ENCODE peak calls at places on chromosomes 6 and 20, in ten cellular contexts. One of them, this sample, is unnamed.

GRCh38 chr6:45310118-45310788 is 17.9 kb upstream of the RUNX2 start:
- DNase-seq in stimulated activated CD4-positive, alpha-beta T cell treated with anti-CD3 and anti-CD28 coated beads, Interleukin-4, amount 100 ng/mL, for 1 hour: no peak
- DNase-seq in T-cell: peak
- DNase-seq in RPMI7951: no peak
- DNase-seq in NCI-H460: no peak
- DNase-seq in HTR-8/SVneo: no peak
- DNase-seq in NCI-H2171 treated with DMSO at 0.1 percent for 48 hours: no peak
- DNase-seq in activated CD8-positive, alpha-beta memory T cell treated with anti-CD3 and anti-CD28 coated beads, Interleukin-2, amount 50 U/mL, for 48 hours: no peak
- DNase-seq in IMR-90: no peak
- DNase-seq in 8988T: no peak
- DNase-seq in this sample: peak

GRCh38 chr6:127554435-127555006 is 22.5 kb upstream of the C6orf58 start:
- DNase-seq in RPMI7951: peak
- DNase-seq in NCI-H460: peak
- DNase-seq in T-cell: peak
- DNase-seq in HTR-8/SVneo: peak
- DNase-seq in activated CD8-positive, alpha-beta memory T cell treated with anti-CD3 and anti-CD28 coated beads, Interleukin-2, amount 50 U/mL, for 48 hours: no peak
- DNase-seq in IMR-90: peak
- DNase-seq in NCI-H2171 treated with DMSO at 0.1 percent for 48 hours: peak
- DNase-seq in 8988T: no peak
- DNase-seq in stimulated activated CD4-positive, alpha-beta T cell treated with anti-CD3 and anti-CD28 coated beads, Interleukin-4, amount 100 ng/mL, for 1 hour: peak
- DNase-seq in this sample: no peak

GRCh38 chr6:160041608-160042007 is 72.7 kb downstream of the IGF2R start:
- DNase-seq in IMR-90: peak
- DNase-seq in NCI-H460: no peak
- DNase-seq in activated CD8-positive, alpha-beta memory T cell treated with anti-CD3 and anti-CD28 coated beads, Interleukin-2, amount 50 U/mL, for 48 hours: no peak
- DNase-seq in RPMI7951: peak
- DNase-seq in 8988T: no peak
- DNase-seq in stimulated activated CD4-positive, alpha-beta T cell treated with anti-CD3 and anti-CD28 coated beads, Interleukin-4, amount 100 ng/mL, for 1 hour: no peak
- DNase-seq in HTR-8/SVneo: no peak
- DNase-seq in T-cell: no peak
- DNase-seq in NCI-H2171 treated with DMSO at 0.1 percent for 48 hours: no peak
- DNase-seq in this sample: no peak

GRCh38 chr20:34552569-34552968 is 5.9 kb upstream of the MAP1LC3A start:
- DNase-seq in NCI-H460: no peak
- DNase-seq in T-cell: no peak
- DNase-seq in activated CD8-positive, alpha-beta memory T cell treated with anti-CD3 and anti-CD28 coated beads, Interleukin-2, amount 50 U/mL, for 48 hours: no peak
- DNase-seq in IMR-90: no peak
- DNase-seq in stimulated activated CD4-positive, alpha-beta T cell treated with anti-CD3 and anti-CD28 coated beads, Interleukin-4, amount 100 ng/mL, for 1 hour: no peak
- DNase-seq in NCI-H2171 treated with DMSO at 0.1 percent for 48 hours: no peak
- DNase-seq in 8988T: no peak
- DNase-seq in RPMI7951: no peak
- DNase-seq in HTR-8/SVneo: no peak
- DNase-seq in this sample: no peak

GRCh38 chr20:41981746-41982145 is 363.6 kb upstream of the CHD6 start:
- DNase-seq in stimulated activated CD4-positive, alpha-beta T cell treated with anti-CD3 and anti-CD28 coated beads, Interleukin-4, amount 100 ng/mL, for 1 hour: no peak
- DNase-seq in activated CD8-positive, alpha-beta memory T cell treated with anti-CD3 and anti-CD28 coated beads, Interleukin-2, amount 50 U/mL, for 48 hours: no peak
- DNase-seq in 8988T: no peak
- DNase-seq in IMR-90: no peak
- DNase-seq in HTR-8/SVneo: no peak
- DNase-seq in NCI-H2171 treated with DMSO at 0.1 percent for 48 hours: no peak
- DNase-seq in RPMI7951: no peak
- DNase-seq in T-cell: no peak
- DNase-seq in NCI-H460: no peak
- DNase-seq in this sample: no peak

GRCh38 chr6:89955364-89955763 is 61.1 kb downstream of the GJA10 start:
- DNase-seq in T-cell: no peak
- DNase-seq in RPMI7951: no peak
- DNase-seq in 8988T: no peak
- DNase-seq in IMR-90: no peak
- DNase-seq in activated CD8-positive, alpha-beta memory T cell treated with anti-CD3 and anti-CD28 coated beads, Interleukin-2, amount 50 U/mL, for 48 hours: peak
- DNase-seq in NCI-H460: no peak
- DNase-seq in NCI-H2171 treated with DMSO at 0.1 percent for 48 hours: no peak
- DNase-seq in stimulated activated CD4-positive, alpha-beta T cell treated with anti-CD3 and anti-CD28 coated beads, Interleukin-4, amount 100 ng/mL, for 1 hour: no peak
- DNase-seq in HTR-8/SVneo: no peak
- DNase-seq in this sample: no peak

GRCh38 chr20:11924923-11925322 is 7.2 kb downstream of the BTBD3 start:
- DNase-seq in stimulated activated CD4-positive, alpha-beta T cell treated with anti-CD3 and anti-CD28 coated beads, Interleukin-4, amount 100 ng/mL, for 1 hour: no peak
- DNase-seq in NCI-H2171 treated with DMSO at 0.1 percent for 48 hours: no peak
- DNase-seq in HTR-8/SVneo: no peak
- DNase-seq in activated CD8-positive, alpha-beta memory T cell treated with anti-CD3 and anti-CD28 coated beads, Interleukin-2, amount 50 U/mL, for 48 hours: no peak
- DNase-seq in RPMI7951: no peak
- DNase-seq in T-cell: no peak
- DNase-seq in NCI-H460: no peak
- DNase-seq in IMR-90: no peak
- DNase-seq in 8988T: no peak
- DNase-seq in this sample: no peak

GRCh38 chr6:47079638-47080037 is 37.5 kb upstream of the ADGRF1 start:
- DNase-seq in RPMI7951: no peak
- DNase-seq in T-cell: no peak
- DNase-seq in NCI-H460: no peak
- DNase-seq in stimulated activated CD4-positive, alpha-beta T cell treated with anti-CD3 and anti-CD28 coated beads, Interleukin-4, amount 100 ng/mL, for 1 hour: no peak
- DNase-seq in HTR-8/SVneo: no peak
- DNase-seq in activated CD8-positive, alpha-beta memory T cell treated with anti-CD3 and anti-CD28 coated beads, Interleukin-2, amount 50 U/mL, for 48 hours: no peak
- DNase-seq in NCI-H2171 treated with DMSO at 0.1 percent for 48 hours: no peak
- DNase-seq in IMR-90: no peak
- DNase-seq in 8988T: no peak
- DNase-seq in this sample: no peak

GRCh38 chr6:44676826-44677433 is 289.4 kb downstream of the CDC5L start:
- DNase-seq in RPMI7951: no peak
- DNase-seq in activated CD8-positive, alpha-beta memory T cell treated with anti-CD3 and anti-CD28 coated beads, Interleukin-2, amount 50 U/mL, for 48 hours: no peak
- DNase-seq in T-cell: no peak
- DNase-seq in stimulated activated CD4-positive, alpha-beta T cell treated with anti-CD3 and anti-CD28 coated beads, Interleukin-4, amount 100 ng/mL, for 1 hour: no peak
- DNase-seq in NCI-H460: no peak
- DNase-seq in NCI-H2171 treated with DMSO at 0.1 percent for 48 hours: no peak
- DNase-seq in IMR-90: no peak
- DNase-seq in 8988T: no peak
- DNase-seq in HTR-8/SVneo: no peak
- DNase-seq in this sample: no peak

GRCh38 chr20:56358600-56359211 is at the start of gene FAM210B:
- DNase-seq in HTR-8/SVneo: peak
- DNase-seq in RPMI7951: peak
- DNase-seq in NCI-H2171 treated with DMSO at 0.1 percent for 48 hours: peak
- DNase-seq in activated CD8-positive, alpha-beta memory T cell treated with anti-CD3 and anti-CD28 coated beads, Interleukin-2, amount 50 U/mL, for 48 hours: peak
- DNase-seq in IMR-90: peak
- DNase-seq in stimulated activated CD4-positive, alpha-beta T cell treated with anti-CD3 and anti-CD28 coated beads, Interleukin-4, amount 100 ng/mL, for 1 hour: peak
- DNase-seq in 8988T: peak
- DNase-seq in T-cell: peak
- DNase-seq in NCI-H460: peak
- DNase-seq in this sample: peak

GRCh38 chr6:7243188-7243942 is 69.6 kb downstream of the SSR1 start:
- DNase-seq in activated CD8-positive, alpha-beta memory T cell treated with anti-CD3 and anti-CD28 coated beads, Interleukin-2, amount 50 U/mL, for 48 hours: no peak
- DNase-seq in NCI-H2171 treated with DMSO at 0.1 percent for 48 hours: peak
- DNase-seq in stimulated activated CD4-positive, alpha-beta T cell treated with anti-CD3 and anti-CD28 coated beads, Interleukin-4, amount 100 ng/mL, for 1 hour: no peak
- DNase-seq in T-cell: peak
- DNase-seq in IMR-90: peak
- DNase-seq in NCI-H460: peak
- DNase-seq in 8988T: no peak
- DNase-seq in RPMI7951: peak
- DNase-seq in HTR-8/SVneo: peak
- DNase-seq in this sample: peak

GRCh38 chr6:3222506-3223038 is 4.9 kb downstream of the TUBB2B start:
- DNase-seq in T-cell: no peak
- DNase-seq in activated CD8-positive, alpha-beta memory T cell treated with anti-CD3 and anti-CD28 coated beads, Interleukin-2, amount 50 U/mL, for 48 hours: no peak
- DNase-seq in NCI-H460: no peak
- DNase-seq in NCI-H2171 treated with DMSO at 0.1 percent for 48 hours: peak
- DNase-seq in stimulated activated CD4-positive, alpha-beta T cell treated with anti-CD3 and anti-CD28 coated beads, Interleukin-4, amount 100 ng/mL, for 1 hour: no peak
- DNase-seq in 8988T: no peak
- DNase-seq in RPMI7951: no peak
- DNase-seq in HTR-8/SVneo: no peak
- DNase-seq in IMR-90: no peak
- DNase-seq in this sample: no peak

GRCh38 chr6:30881987-30882763 is 2.1 kb upstream of the DDR1 start:
- DNase-seq in T-cell: no peak
- DNase-seq in HTR-8/SVneo: peak
- DNase-seq in NCI-H2171 treated with DMSO at 0.1 percent for 48 hours: peak
- DNase-seq in stimulated activated CD4-positive, alpha-beta T cell treated with anti-CD3 and anti-CD28 coated beads, Interleukin-4, amount 100 ng/mL, for 1 hour: no peak
- DNase-seq in NCI-H460: no peak
- DNase-seq in RPMI7951: no peak
- DNase-seq in activated CD8-positive, alpha-beta memory T cell treated with anti-CD3 and anti-CD28 coated beads, Interleukin-2, amount 50 U/mL, for 48 hours: no peak
- DNase-seq in 8988T: no peak
- DNase-seq in IMR-90: peak
- DNase-seq in this sample: no peak

GRCh38 chr6:48834706-48835105 is 628.3 kb downstream of the MMUT start:
- DNase-seq in NCI-H460: no peak
- DNase-seq in T-cell: no peak
- DNase-seq in 8988T: no peak
- DNase-seq in activated CD8-positive, alpha-beta memory T cell treated with anti-CD3 and anti-CD28 coated beads, Interleukin-2, amount 50 U/mL, for 48 hours: no peak
- DNase-seq in NCI-H2171 treated with DMSO at 0.1 percent for 48 hours: no peak
- DNase-seq in HTR-8/SVneo: no peak
- DNase-seq in stimulated activated CD4-positive, alpha-beta T cell treated with anti-CD3 and anti-CD28 coated beads, Interleukin-4, amount 100 ng/mL, for 1 hour: no peak
- DNase-seq in RPMI7951: peak
- DNase-seq in IMR-90: peak
- DNase-seq in this sample: no peak

GRCh38 chr20:8764289-8764962 is 304.5 kb upstream of the PLCB4 start:
- DNase-seq in T-cell: no peak
- DNase-seq in NCI-H2171 treated with DMSO at 0.1 percent for 48 hours: peak
- DNase-seq in NCI-H460: no peak
- DNase-seq in HTR-8/SVneo: no peak
- DNase-seq in 8988T: no peak
- DNase-seq in stimulated activated CD4-positive, alpha-beta T cell treated with anti-CD3 and anti-CD28 coated beads, Interleukin-4, amount 100 ng/mL, for 1 hour: no peak
- DNase-seq in activated CD8-positive, alpha-beta memory T cell treated with anti-CD3 and anti-CD28 coated beads, Interleukin-2, amount 50 U/mL, for 48 hours: no peak
- DNase-seq in RPMI7951: no peak
- DNase-seq in IMR-90: no peak
- DNase-seq in this sample: no peak

GRCh38 chr6:21931641-21932335 is 338.2 kb downstream of the SOX4 start:
- DNase-seq in stimulated activated CD4-positive, alpha-beta T cell treated with anti-CD3 and anti-CD28 coated beads, Interleukin-4, amount 100 ng/mL, for 1 hour: no peak
- DNase-seq in activated CD8-positive, alpha-beta memory T cell treated with anti-CD3 and anti-CD28 coated beads, Interleukin-2, amount 50 U/mL, for 48 hours: no peak
- DNase-seq in RPMI7951: peak
- DNase-seq in IMR-90: peak
- DNase-seq in NCI-H2171 treated with DMSO at 0.1 percent for 48 hours: no peak
- DNase-seq in HTR-8/SVneo: no peak
- DNase-seq in T-cell: no peak
- DNase-seq in 8988T: no peak
- DNase-seq in NCI-H460: no peak
- DNase-seq in this sample: no peak

GRCh38 chr20:63521602-63522001 is 1.0 kb downstream of the PPDPF start:
- DNase-seq in activated CD8-positive, alpha-beta memory T cell treated with anti-CD3 and anti-CD28 coated beads, Interleukin-2, amount 50 U/mL, for 48 hours: no peak
- DNase-seq in 8988T: peak
- DNase-seq in T-cell: no peak
- DNase-seq in NCI-H460: no peak
- DNase-seq in IMR-90: no peak
- DNase-seq in stimulated activated CD4-positive, alpha-beta T cell treated with anti-CD3 and anti-CD28 coated beads, Interleukin-4, amount 100 ng/mL, for 1 hour: no peak
- DNase-seq in NCI-H2171 treated with DMSO at 0.1 percent for 48 hours: no peak
- DNase-seq in HTR-8/SVneo: no peak
- DNase-seq in RPMI7951: no peak
- DNase-seq in this sample: no peak

GRCh38 chr20:35014537-35014936 is 58.9 kb downstream of the MYH7B start:
- DNase-seq in HTR-8/SVneo: no peak
- DNase-seq in activated CD8-positive, alpha-beta memory T cell treated with anti-CD3 and anti-CD28 coated beads, Interleukin-2, amount 50 U/mL, for 48 hours: peak
- DNase-seq in 8988T: no peak
- DNase-seq in stimulated activated CD4-positive, alpha-beta T cell treated with anti-CD3 and anti-CD28 coated beads, Interleukin-4, amount 100 ng/mL, for 1 hour: no peak
- DNase-seq in NCI-H460: no peak
- DNase-seq in IMR-90: no peak
- DNase-seq in T-cell: no peak
- DNase-seq in RPMI7951: no peak
- DNase-seq in NCI-H2171 treated with DMSO at 0.1 percent for 48 hours: no peak
- DNase-seq in this sample: no peak

GRCh38 chr6:12069891-12070529 is 57.9 kb downstream of the HIVEP1 start:
- DNase-seq in 8988T: no peak
- DNase-seq in NCI-H2171 treated with DMSO at 0.1 percent for 48 hours: no peak
- DNase-seq in IMR-90: no peak
- DNase-seq in RPMI7951: peak
- DNase-seq in T-cell: no peak
- DNase-seq in activated CD8-positive, alpha-beta memory T cell treated with anti-CD3 and anti-CD28 coated beads, Interleukin-2, amount 50 U/mL, for 48 hours: no peak
- DNase-seq in HTR-8/SVneo: no peak
- DNase-seq in stimulated activated CD4-positive, alpha-beta T cell treated with anti-CD3 and anti-CD28 coated beads, Interleukin-4, amount 100 ng/mL, for 1 hour: no peak
- DNase-seq in NCI-H460: no peak
- DNase-seq in this sample: no peak

GRCh38 chr6:49966823-49967222 is 2.6 kb downstream of the DEFB113 start:
- DNase-seq in NCI-H2171 treated with DMSO at 0.1 percent for 48 hours: no peak
- DNase-seq in HTR-8/SVneo: no peak
- DNase-seq in IMR-90: no peak
- DNase-seq in activated CD8-positive, alpha-beta memory T cell treated with anti-CD3 and anti-CD28 coated beads, Interleukin-2, amount 50 U/mL, for 48 hours: no peak
- DNase-seq in T-cell: no peak
- DNase-seq in stimulated activated CD4-positive, alpha-beta T cell treated with anti-CD3 and anti-CD28 coated beads, Interleukin-4, amount 100 ng/mL, for 1 hour: no peak
- DNase-seq in NCI-H460: no peak
- DNase-seq in RPMI7951: no peak
- DNase-seq in 8988T: no peak
- DNase-seq in this sample: no peak

GRCh38 chr6:68730291-68731054 is 95.4 kb downstream of the ADGRB3 start:
- DNase-seq in NCI-H460: no peak
- DNase-seq in IMR-90: no peak
- DNase-seq in activated CD8-positive, alpha-beta memory T cell treated with anti-CD3 and anti-CD28 coated beads, Interleukin-2, amount 50 U/mL, for 48 hours: no peak
- DNase-seq in stimulated activated CD4-positive, alpha-beta T cell treated with anti-CD3 and anti-CD28 coated beads, Interleukin-4, amount 100 ng/mL, for 1 hour: no peak
- DNase-seq in T-cell: no peak
- DNase-seq in RPMI7951: no peak
- DNase-seq in 8988T: no peak
- DNase-seq in HTR-8/SVneo: no peak
- DNase-seq in NCI-H2171 treated with DMSO at 0.1 percent for 48 hours: no peak
- DNase-seq in this sample: no peak

GRCh38 chr20:5000263-5001173 is 792 bp downstream of the SLC23A2 start:
- DNase-seq in T-cell: peak
- DNase-seq in RPMI7951: peak
- DNase-seq in NCI-H2171 treated with DMSO at 0.1 percent for 48 hours: peak
- DNase-seq in stimulated activated CD4-positive, alpha-beta T cell treated with anti-CD3 and anti-CD28 coated beads, Interleukin-4, amount 100 ng/mL, for 1 hour: peak
- DNase-seq in IMR-90: peak
- DNase-seq in HTR-8/SVneo: no peak
- DNase-seq in activated CD8-positive, alpha-beta memory T cell treated with anti-CD3 and anti-CD28 coated beads, Interleukin-2, amount 50 U/mL, for 48 hours: peak
- DNase-seq in 8988T: peak
- DNase-seq in NCI-H460: no peak
- DNase-seq in this sample: peak

GRCh38 chr6:108737594-108738546 is 110.4 kb upstream of the ARMC2 start:
- DNase-seq in NCI-H460: peak
- DNase-seq in RPMI7951: peak
- DNase-seq in stimulated activated CD4-positive, alpha-beta T cell treated with anti-CD3 and anti-CD28 coated beads, Interleukin-4, amount 100 ng/mL, for 1 hour: peak
- DNase-seq in NCI-H2171 treated with DMSO at 0.1 percent for 48 hours: no peak
- DNase-seq in T-cell: no peak
- DNase-seq in HTR-8/SVneo: peak
- DNase-seq in 8988T: peak
- DNase-seq in IMR-90: peak
- DNase-seq in activated CD8-positive, alpha-beta memory T cell treated with anti-CD3 and anti-CD28 coated beads, Interleukin-2, amount 50 U/mL, for 48 hours: peak
- DNase-seq in this sample: peak

GRCh38 chr6:159121387-159121955 is 47.7 kb upstream of the FNDC1 start:
- DNase-seq in NCI-H460: no peak
- DNase-seq in IMR-90: no peak
- DNase-seq in 8988T: no peak
- DNase-seq in NCI-H2171 treated with DMSO at 0.1 percent for 48 hours: peak
- DNase-seq in stimulated activated CD4-positive, alpha-beta T cell treated with anti-CD3 and anti-CD28 coated beads, Interleukin-4, amount 100 ng/mL, for 1 hour: no peak
- DNase-seq in RPMI7951: no peak
- DNase-seq in T-cell: no peak
- DNase-seq in HTR-8/SVneo: no peak
- DNase-seq in activated CD8-positive, alpha-beta memory T cell treated with anti-CD3 and anti-CD28 coated beads, Interleukin-2, amount 50 U/mL, for 48 hours: no peak
- DNase-seq in this sample: no peak

GRCh38 chr6:117906905-117907599 is at the start of gene SLC35F1:
- DNase-seq in RPMI7951: peak
- DNase-seq in IMR-90: peak
- DNase-seq in NCI-H460: peak
- DNase-seq in T-cell: peak
- DNase-seq in 8988T: no peak
- DNase-seq in NCI-H2171 treated with DMSO at 0.1 percent for 48 hours: peak
- DNase-seq in stimulated activated CD4-positive, alpha-beta T cell treated with anti-CD3 and anti-CD28 coated beads, Interleukin-4, amount 100 ng/mL, for 1 hour: peak
- DNase-seq in HTR-8/SVneo: peak
- DNase-seq in activated CD8-positive, alpha-beta memory T cell treated with anti-CD3 and anti-CD28 coated beads, Interleukin-2, amount 50 U/mL, for 48 hours: peak
- DNase-seq in this sample: peak

GRCh38 chr20:64151634-64152530 is 12.4 kb upstream of the MYT1 start:
- DNase-seq in 8988T: no peak
- DNase-seq in RPMI7951: peak
- DNase-seq in stimulated activated CD4-positive, alpha-beta T cell treated with anti-CD3 and anti-CD28 coated beads, Interleukin-4, amount 100 ng/mL, for 1 hour: no peak
- DNase-seq in activated CD8-positive, alpha-beta memory T cell treated with anti-CD3 and anti-CD28 coated beads, Interleukin-2, amount 50 U/mL, for 48 hours: no peak
- DNase-seq in NCI-H2171 treated with DMSO at 0.1 percent for 48 hours: no peak
- DNase-seq in NCI-H460: no peak
- DNase-seq in IMR-90: peak
- DNase-seq in HTR-8/SVneo: peak
- DNase-seq in T-cell: no peak
- DNase-seq in this sample: no peak

GRCh38 chr6:41527721-41528408 is 18.3 kb upstream of the FOXP4 start:
- DNase-seq in HTR-8/SVneo: no peak
- DNase-seq in activated CD8-positive, alpha-beta memory T cell treated with anti-CD3 and anti-CD28 coated beads, Interleukin-2, amount 50 U/mL, for 48 hours: no peak
- DNase-seq in stimulated activated CD4-positive, alpha-beta T cell treated with anti-CD3 and anti-CD28 coated beads, Interleukin-4, amount 100 ng/mL, for 1 hour: no peak
- DNase-seq in T-cell: no peak
- DNase-seq in NCI-H2171 treated with DMSO at 0.1 percent for 48 hours: peak
- DNase-seq in IMR-90: peak
- DNase-seq in 8988T: no peak
- DNase-seq in NCI-H460: no peak
- DNase-seq in RPMI7951: peak
- DNase-seq in this sample: no peak

GRCh38 chr6:151389640-151390275 is 1.6 kb downstream of the ZBTB2 start:
- DNase-seq in NCI-H460: no peak
- DNase-seq in IMR-90: peak
- DNase-seq in RPMI7951: peak
- DNase-seq in 8988T: no peak
- DNase-seq in activated CD8-positive, alpha-beta memory T cell treated with anti-CD3 and anti-CD28 coated beads, Interleukin-2, amount 50 U/mL, for 48 hours: no peak
- DNase-seq in HTR-8/SVneo: no peak
- DNase-seq in stimulated activated CD4-positive, alpha-beta T cell treated with anti-CD3 and anti-CD28 coated beads, Interleukin-4, amount 100 ng/mL, for 1 hour: peak
- DNase-seq in T-cell: no peak
- DNase-seq in NCI-H2171 treated with DMSO at 0.1 percent for 48 hours: peak
- DNase-seq in this sample: no peak